ENCODE peak calls at places on chromosomes 16 and 17, in four cellular contexts. K is 8988T, E is mucosa of gallbladder, C is NCI-H748 treated with DMSO at 0.1 percent for 48 hours. S is an unnamed sample.

GRCh38 chr16:78659216-78659615 is 559.8 kb downstream of the WWOX start:
- DNase-seq in C (peak), E (no peak), K (no peak), S (no peak)

GRCh38 chr16:21637032-21637968 is 15.1 kb downstream of the IGSF6 start:
- DNase-seq in K (no peak), E (no peak), C (no peak), S (no peak)

GRCh38 chr16:2190659-2191445 is 5.6 kb downstream of the CASKIN1 start:
- DNase-seq in E (no peak), K (no peak), C (no peak), S (no peak)

GRCh38 chr17:79789943-79790804 is 6.7 kb downstream of the CBX8 start:
- DNase-seq in C (peak), K (peak), E (no peak), S (no peak)

GRCh38 chr16:3787924-3788661 is 70.8 kb upstream of the TRAP1 start:
- DNase-seq in C (no peak), E (no peak), K (no peak), S (no peak)

GRCh38 chr16:85781685-85782370 is 17.5 kb downstream of the EMC8 start:
- DNase-seq in C (no peak), E (peak), K (no peak), S (no peak)

GRCh38 chr17:66778531-66778930 is 56.4 kb upstream of the CACNG5 start:
- DNase-seq in E (no peak), K (no peak), C (no peak), S (no peak)

GRCh38 chr17:7884581-7885356 is 3.8 kb upstream of the CHD3 start:
- DNase-seq in K (no peak), E (no peak), C (no peak), S (no peak)

GRCh38 chr17:71899317-71899716 is 221.5 kb upstream of the SOX9 start:
- DNase-seq in C (no peak), K (no peak), E (no peak), S (no peak)

GRCh38 chr17:15238064-15238463 is 27.1 kb downstream of the PMP22 start:
- DNase-seq in C (no peak), E (no peak), K (no peak), S (no peak)

GRCh38 chr17:60525624-60526514 is at the start of gene APPBP2:
- DNase-seq in C (peak), E (peak), K (peak), S (peak)

GRCh38 chr17:57422574-57423164 is 166.3 kb downstream of the MSI2 start:
- DNase-seq in E (no peak), K (no peak), C (no peak), S (no peak)

GRCh38 chr16:471353-472198 is 46.1 kb downstream of the RAB11FIP3 start:
- DNase-seq in E (no peak), K (no peak), C (no peak), S (no peak)

GRCh38 chr16:66874079-66874775 is 6.1 kb upstream of the PDP2 start:
- DNase-seq in C (no peak), E (no peak), K (no peak), S (no peak)

GRCh38 chr16:84175351-84176081 is 11.3 kb downstream of the TAF1C start:
- DNase-seq in E (peak), K (peak), C (peak), S (peak)

GRCh38 chr17:2416010-2416734 is 15.3 kb upstream of the MNT start:
- DNase-seq in E (peak), C (peak), K (peak), S (peak)

GRCh38 chr16:1810106-1810505 is 16.5 kb downstream of the HAGH start:
- DNase-seq in C (no peak), K (no peak), E (no peak), S (no peak)

GRCh38 chr17:38861399-38861843 is 7.9 kb upstream of the RPL23 start:
- DNase-seq in C (peak), E (no peak), K (no peak), S (no peak)

GRCh38 chr16:63458842-63459241 is 1422.6 kb upstream of the CDH8 start:
- DNase-seq in E (no peak), K (no peak), C (peak), S (no peak)

GRCh38 chr16:88686439-88687253 is at the start of gene SNAI3:
- DNase-seq in C (peak), K (peak), E (peak), S (peak)

GRCh38 chr16:19517424-19518089 is 4.3 kb downstream of the GDE1 start:
- DNase-seq in K (no peak), E (no peak), C (no peak), S (no peak)

GRCh38 chr17:40177275-40177874 is at the start of gene RAPGEFL1:
- DNase-seq in K (no peak), C (peak), E (peak), S (peak)

GRCh38 chr17:47665655-47666054 is 15.9 kb downstream of the KPNB1 start:
- DNase-seq in K (no peak), E (no peak), C (no peak), S (no peak)

GRCh38 chr17:44599298-44600175 is 42.3 kb downstream of the FZD2 start:
- DNase-seq in E (peak), K (no peak), C (no peak), S (no peak)

GRCh38 chr16:2757344-2757743 is 4.9 kb downstream of the SRRM2 start:
- DNase-seq in E (no peak), C (no peak), K (no peak), S (no peak)

GRCh38 chr16:9849697-9850245 is 332.5 kb downstream of the GRIN2A start:
- DNase-seq in C (no peak), K (no peak), E (no peak), S (no peak)

GRCh38 chr17:835263-835662 is 53.1 kb downstream of the MRM3 start:
- DNase-seq in E (peak), K (no peak), C (no peak), S (no peak)

GRCh38 chr17:61307905-61308886 is 91.4 kb upstream of the TBX2 start:
- DNase-seq in E (peak), K (no peak), C (no peak), S (no peak)